ENCODE peak calls at places on chromosome 5, in five cellular contexts. One of them, this sample, is unnamed.

GRCh38 chr5:89597878-89598277 is 714.9 kb upstream of the MEF2C start:
- DNase-seq in choroid plexus epithelial cell: no peak
- DNase-seq in endothelial cell: no peak
- DNase-seq in esophagus squamous epithelium: no peak
- DNase-seq in sigmoid colon: no peak
- DNase-seq in this sample: no peak

GRCh38 chr5:139836469-139837208 is 41.0 kb downstream of the PSD2 start:
- DNase-seq in choroid plexus epithelial cell: no peak
- DNase-seq in endothelial cell: no peak
- DNase-seq in esophagus squamous epithelium: no peak
- DNase-seq in sigmoid colon: peak
- DNase-seq in this sample: no peak

GRCh38 chr5:145738227-145738626 is 96.9 kb downstream of the PRELID2 start:
- DNase-seq in choroid plexus epithelial cell: no peak
- DNase-seq in endothelial cell: no peak
- DNase-seq in esophagus squamous epithelium: no peak
- DNase-seq in sigmoid colon: no peak
- DNase-seq in this sample: no peak

GRCh38 chr5:33806736-33807442 is 84.9 kb downstream of the ADAMTS12 start:
- DNase-seq in choroid plexus epithelial cell: peak
- DNase-seq in endothelial cell: no peak
- DNase-seq in esophagus squamous epithelium: no peak
- DNase-seq in sigmoid colon: no peak
- DNase-seq in this sample: no peak

GRCh38 chr5:135478938-135479337 is 26.8 kb upstream of the TIFAB start:
- DNase-seq in choroid plexus epithelial cell: no peak
- DNase-seq in endothelial cell: no peak
- DNase-seq in esophagus squamous epithelium: no peak
- DNase-seq in sigmoid colon: no peak
- DNase-seq in this sample: no peak

GRCh38 chr5:178298283-178298807 is 65.7 kb upstream of the PHYKPL start:
- DNase-seq in choroid plexus epithelial cell: no peak
- DNase-seq in endothelial cell: no peak
- DNase-seq in esophagus squamous epithelium: no peak
- DNase-seq in sigmoid colon: peak
- DNase-seq in this sample: no peak

GRCh38 chr5:135295852-135296251 is 103.2 kb downstream of the MACROH2A1 start:
- DNase-seq in choroid plexus epithelial cell: peak
- DNase-seq in endothelial cell: no peak
- DNase-seq in esophagus squamous epithelium: no peak
- DNase-seq in sigmoid colon: no peak
- DNase-seq in this sample: no peak

GRCh38 chr5:178511173-178511572 is 79.0 kb downstream of the COL23A1 start:
- DNase-seq in choroid plexus epithelial cell: no peak
- DNase-seq in endothelial cell: no peak
- DNase-seq in esophagus squamous epithelium: no peak
- DNase-seq in sigmoid colon: no peak
- DNase-seq in this sample: no peak

GRCh38 chr5:43627028-43627427 is 24.0 kb downstream of the NNT start:
- DNase-seq in choroid plexus epithelial cell: peak
- DNase-seq in endothelial cell: peak
- DNase-seq in esophagus squamous epithelium: no peak
- DNase-seq in sigmoid colon: no peak
- DNase-seq in this sample: no peak

GRCh38 chr5:143205386-143205785 is 198.1 kb downstream of the NR3C1 start:
- DNase-seq in choroid plexus epithelial cell: peak
- DNase-seq in endothelial cell: no peak
- DNase-seq in esophagus squamous epithelium: no peak
- DNase-seq in sigmoid colon: no peak
- DNase-seq in this sample: no peak

GRCh38 chr5:88398316-88398715 is 129.7 kb upstream of the TMEM161B start:
- DNase-seq in choroid plexus epithelial cell: no peak
- DNase-seq in endothelial cell: no peak
- DNase-seq in esophagus squamous epithelium: no peak
- DNase-seq in sigmoid colon: no peak
- DNase-seq in this sample: no peak

GRCh38 chr5:110177729-110178128 is 488.0 kb downstream of the MAN2A1 start:
- DNase-seq in choroid plexus epithelial cell: no peak
- DNase-seq in endothelial cell: no peak
- DNase-seq in esophagus squamous epithelium: no peak
- DNase-seq in sigmoid colon: no peak
- DNase-seq in this sample: no peak

GRCh38 chr5:57434227-57434640 is 48.4 kb downstream of the ACTBL2 start:
- DNase-seq in choroid plexus epithelial cell: peak
- DNase-seq in endothelial cell: no peak
- DNase-seq in esophagus squamous epithelium: no peak
- DNase-seq in sigmoid colon: no peak
- DNase-seq in this sample: no peak

GRCh38 chr5:67576112-67576511 is 379.5 kb upstream of the CD180 start:
- DNase-seq in choroid plexus epithelial cell: no peak
- DNase-seq in endothelial cell: no peak
- DNase-seq in esophagus squamous epithelium: no peak
- DNase-seq in sigmoid colon: no peak
- DNase-seq in this sample: no peak

GRCh38 chr5:54701179-54701578 is 183.6 kb downstream of the SNX18 start:
- DNase-seq in choroid plexus epithelial cell: peak
- DNase-seq in endothelial cell: no peak
- DNase-seq in esophagus squamous epithelium: no peak
- DNase-seq in sigmoid colon: no peak
- DNase-seq in this sample: no peak

GRCh38 chr5:141245250-141245717 is at the start of gene PCDHB15:
- DNase-seq in choroid plexus epithelial cell: no peak
- DNase-seq in endothelial cell: peak
- DNase-seq in esophagus squamous epithelium: no peak
- DNase-seq in sigmoid colon: no peak
- DNase-seq in this sample: no peak

GRCh38 chr5:171623551-171624097 is 162.0 kb upstream of the SMIM23 start:
- DNase-seq in choroid plexus epithelial cell: no peak
- DNase-seq in endothelial cell: no peak
- DNase-seq in esophagus squamous epithelium: no peak
- DNase-seq in sigmoid colon: peak
- DNase-seq in this sample: no peak

GRCh38 chr5:153565822-153566221 is 75.4 kb downstream of the GRIA1 start:
- DNase-seq in choroid plexus epithelial cell: peak
- DNase-seq in endothelial cell: no peak
- DNase-seq in esophagus squamous epithelium: no peak
- DNase-seq in sigmoid colon: no peak
- DNase-seq in this sample: no peak

GRCh38 chr5:172782169-172783039 is 11.4 kb upstream of the DUSP1 start:
- DNase-seq in choroid plexus epithelial cell: peak
- DNase-seq in endothelial cell: no peak
- DNase-seq in esophagus squamous epithelium: no peak
- DNase-seq in sigmoid colon: no peak
- DNase-seq in this sample: no peak

GRCh38 chr5:148830220-148830619 is 3.8 kb downstream of the ADRB2 start:
- DNase-seq in choroid plexus epithelial cell: no peak
- DNase-seq in endothelial cell: no peak
- DNase-seq in esophagus squamous epithelium: no peak
- DNase-seq in sigmoid colon: no peak
- DNase-seq in this sample: no peak
- TF ChIP-seq CTCF in choroid plexus epithelial cell: no peak
- TF ChIP-seq CTCF in endothelial cell: no peak
- TF ChIP-seq CTCF in esophagus squamous epithelium: no peak
- TF ChIP-seq CTCF in sigmoid colon: no peak
- TF ChIP-seq CTCF in this sample: no peak

GRCh38 chr5:97142521-97143254 is at the start of gene LIX1:
- DNase-seq in choroid plexus epithelial cell: peak
- DNase-seq in endothelial cell: peak
- DNase-seq in esophagus squamous epithelium: no peak
- DNase-seq in sigmoid colon: no peak
- DNase-seq in this sample: peak
- TF ChIP-seq CTCF in choroid plexus epithelial cell: peak
- TF ChIP-seq CTCF in endothelial cell: peak
- TF ChIP-seq CTCF in esophagus squamous epithelium: no peak
- TF ChIP-seq CTCF in sigmoid colon: peak
- TF ChIP-seq CTCF in this sample: peak

DNA sequence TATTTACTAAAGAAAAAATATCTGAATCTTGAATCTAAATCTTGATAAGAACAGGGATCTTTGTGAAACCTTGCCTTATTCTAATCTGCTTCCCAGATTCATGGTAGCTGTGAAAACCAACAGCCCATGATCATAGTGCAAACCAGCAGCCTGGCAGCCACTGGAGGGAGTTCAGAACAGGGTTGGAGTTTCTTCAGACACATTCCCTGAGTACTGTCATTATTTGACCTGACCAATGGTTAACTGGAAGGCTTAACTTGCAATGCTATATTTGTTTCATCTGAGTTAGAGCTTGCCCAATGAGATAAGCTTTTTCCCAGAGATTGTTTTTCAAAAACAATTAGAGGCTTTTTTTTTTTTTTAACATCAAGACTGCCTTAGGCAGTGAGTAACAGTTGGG is 47.8 kb downstream of the LOX start:
- DNase-seq in choroid plexus epithelial cell: peak
- DNase-seq in endothelial cell: no peak
- DNase-seq in esophagus squamous epithelium: no peak
- DNase-seq in sigmoid colon: no peak
- DNase-seq in this sample: no peak
- TF ChIP-seq CTCF in choroid plexus epithelial cell: peak
- TF ChIP-seq CTCF in endothelial cell: no peak
- TF ChIP-seq CTCF in esophagus squamous epithelium: no peak
- TF ChIP-seq CTCF in sigmoid colon: no peak
- TF ChIP-seq CTCF in this sample: no peak

DNA sequence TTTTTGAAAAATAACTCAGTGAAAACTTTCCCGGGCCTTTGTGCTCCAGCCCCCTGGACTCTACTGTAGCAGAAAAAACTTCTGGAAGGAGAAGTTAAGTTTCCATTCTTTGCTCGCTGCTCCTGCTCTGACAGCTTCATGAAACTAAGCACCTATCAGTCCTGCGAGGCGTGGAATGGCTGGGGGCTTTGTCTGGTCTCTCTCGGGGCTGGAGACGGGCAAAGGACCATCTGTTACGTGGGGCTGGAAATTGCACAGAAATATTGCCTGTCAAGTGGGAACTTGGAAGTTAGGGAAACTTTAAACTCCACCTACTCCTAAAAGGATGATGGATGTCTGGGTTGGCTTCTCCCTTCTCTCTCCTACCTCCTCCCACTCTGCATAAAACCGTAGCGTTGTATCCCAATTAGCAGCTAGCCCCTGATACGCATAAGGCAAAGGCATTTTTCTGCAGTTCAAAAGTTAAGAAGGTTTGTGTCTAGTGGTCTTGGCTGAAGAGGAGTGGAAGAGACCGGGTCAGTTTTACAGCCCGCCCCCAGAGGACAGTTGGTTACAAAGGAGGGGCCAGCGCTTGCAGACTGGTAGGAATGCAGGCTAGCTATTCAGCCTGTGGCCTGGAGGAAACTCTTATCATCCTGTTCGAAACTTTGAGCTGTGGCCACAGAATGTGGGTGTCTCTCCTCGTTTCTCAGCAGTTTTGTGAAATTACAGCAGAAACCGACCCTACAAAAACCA is 1.2 kb downstream of the FBXL7 start:
- DNase-seq in choroid plexus epithelial cell: peak
- DNase-seq in endothelial cell: peak
- DNase-seq in esophagus squamous epithelium: no peak
- DNase-seq in sigmoid colon: peak
- DNase-seq in this sample: peak
- TF ChIP-seq CTCF in choroid plexus epithelial cell: peak
- TF ChIP-seq CTCF in endothelial cell: no peak
- TF ChIP-seq CTCF in esophagus squamous epithelium: no peak
- TF ChIP-seq CTCF in sigmoid colon: peak
- TF ChIP-seq CTCF in this sample: no peak